ENCODE peak calls at places on chromosome 7, in seven cellular contexts. One of them, this sample, is unnamed. For H3K36me3 and H3K27me3, the result is how much of the 10 kb centered on the place peaks cover.

GRCh38 chr7:123844712-123845219 is at the start of gene HYAL4:
- DNase-seq in heart right ventricle: no peak
- DNase-seq in ovary: no peak
- DNase-seq in heart left ventricle: no peak
- DNase-seq in testis: no peak
- DNase-seq in DND-41: no peak
- DNase-seq in neural progenitor cell: no peak
- DNase-seq in this sample: no peak

GRCh38 chr7:1418505-1419309 is 40.6 kb downstream of the MICALL2 start:
- DNase-seq in neural progenitor cell: peak
- DNase-seq in DND-41: no peak
- DNase-seq in testis: peak
- DNase-seq in heart left ventricle: no peak
- DNase-seq in heart right ventricle: no peak
- DNase-seq in ovary: no peak
- DNase-seq in this sample: no peak

GRCh38 chr7:136976504-136977251 is 108.2 kb downstream of the CHRM2 start:
- DNase-seq in DND-41: no peak
- DNase-seq in heart right ventricle: no peak
- DNase-seq in neural progenitor cell: no peak
- DNase-seq in testis: no peak
- DNase-seq in heart left ventricle: no peak
- DNase-seq in ovary: no peak
- DNase-seq in this sample: no peak

GRCh38 chr7:111089822-111090426 is 1.0 kb upstream of the LRRN3 start:
- DNase-seq in heart right ventricle: no peak
- DNase-seq in ovary: no peak
- DNase-seq in testis: no peak
- DNase-seq in heart left ventricle: no peak
- DNase-seq in neural progenitor cell: peak
- DNase-seq in DND-41: no peak
- DNase-seq in this sample: no peak

GRCh38 chr7:134114992-134115391 is 12.1 kb upstream of the LRGUK start:
- DNase-seq in heart right ventricle: no peak
- DNase-seq in testis: no peak
- DNase-seq in neural progenitor cell: no peak
- DNase-seq in DND-41: no peak
- DNase-seq in ovary: no peak
- DNase-seq in heart left ventricle: no peak
- DNase-seq in this sample: no peak

GRCh38 chr7:82704121-82704520 is 260.5 kb upstream of the CACNA2D1 start:
- DNase-seq in testis: no peak
- DNase-seq in ovary: no peak
- DNase-seq in DND-41: no peak
- DNase-seq in heart right ventricle: no peak
- DNase-seq in neural progenitor cell: no peak
- DNase-seq in heart left ventricle: no peak
- DNase-seq in this sample: no peak

GRCh38 chr7:3070908-3071307 is 27.2 kb upstream of the CARD11 start:
- DNase-seq in testis: no peak
- DNase-seq in ovary: no peak
- DNase-seq in heart right ventricle: no peak
- DNase-seq in heart left ventricle: no peak
- DNase-seq in neural progenitor cell: no peak
- DNase-seq in DND-41: no peak
- DNase-seq in this sample: no peak

GRCh38 chr7:134826105-134826504 is 46.7 kb downstream of the CALD1 start:
- DNase-seq in ovary: no peak
- DNase-seq in testis: no peak
- DNase-seq in heart left ventricle: peak
- DNase-seq in DND-41: no peak
- DNase-seq in neural progenitor cell: no peak
- DNase-seq in heart right ventricle: peak
- DNase-seq in this sample: no peak

GRCh38 chr7:67725437-67725836 is 728.8 kb downstream of the TYW1 start:
- DNase-seq in heart left ventricle: no peak
- DNase-seq in heart right ventricle: no peak
- DNase-seq in neural progenitor cell: no peak
- DNase-seq in DND-41: no peak
- DNase-seq in ovary: peak
- DNase-seq in testis: peak
- DNase-seq in this sample: no peak

GRCh38 chr7:27723086-27723485 is 16.9 kb upstream of the TAX1BP1 start:
- DNase-seq in DND-41: no peak
- DNase-seq in neural progenitor cell: no peak
- DNase-seq in testis: no peak
- DNase-seq in heart right ventricle: no peak
- DNase-seq in heart left ventricle: no peak
- DNase-seq in ovary: no peak
- DNase-seq in this sample: no peak

GRCh38 chr7:2986561-2986960 is 57.1 kb downstream of the CARD11 start:
- DNase-seq in neural progenitor cell: no peak
- DNase-seq in heart right ventricle: no peak
- DNase-seq in testis: no peak
- DNase-seq in DND-41: no peak
- DNase-seq in ovary: no peak
- DNase-seq in heart left ventricle: no peak
- DNase-seq in this sample: no peak

GRCh38 chr7:39720586-39720985 is 97.2 kb downstream of the RALA start:
- DNase-seq in DND-41: no peak
- DNase-seq in heart right ventricle: no peak
- DNase-seq in neural progenitor cell: no peak
- DNase-seq in ovary: no peak
- DNase-seq in testis: no peak
- DNase-seq in heart left ventricle: no peak
- DNase-seq in this sample: no peak

GRCh38 chr7:88200793-88201192 is 19.0 kb downstream of the SRI start:
- DNase-seq in ovary: no peak
- DNase-seq in heart right ventricle: no peak
- DNase-seq in DND-41: no peak
- DNase-seq in neural progenitor cell: peak
- DNase-seq in testis: no peak
- DNase-seq in heart left ventricle: no peak
- DNase-seq in this sample: no peak

GRCh38 chr7:54542920-54543539 is 855 bp downstream of the VSTM2A start:
- DNase-seq in heart left ventricle: no peak
- DNase-seq in heart right ventricle: no peak
- DNase-seq in testis: peak
- DNase-seq in ovary: no peak
- DNase-seq in neural progenitor cell: peak
- DNase-seq in DND-41: no peak
- DNase-seq in this sample: no peak

GRCh38 chr7:77293046-77293445 is 93.4 kb upstream of the FGL2 start:
- DNase-seq in heart right ventricle: no peak
- DNase-seq in heart left ventricle: no peak
- DNase-seq in DND-41: no peak
- DNase-seq in ovary: no peak
- DNase-seq in neural progenitor cell: no peak
- DNase-seq in testis: no peak
- DNase-seq in this sample: no peak

GRCh38 chr7:67553378-67553777 is 556.7 kb downstream of the TYW1 start:
- DNase-seq in DND-41: no peak
- DNase-seq in heart left ventricle: no peak
- DNase-seq in heart right ventricle: no peak
- DNase-seq in ovary: no peak
- DNase-seq in testis: no peak
- DNase-seq in neural progenitor cell: no peak
- DNase-seq in this sample: no peak

GRCh38 chr7:32043688-32044087 is 26.5 kb downstream of the PDE1C start:
- DNase-seq in heart left ventricle: no peak
- DNase-seq in heart right ventricle: no peak
- DNase-seq in DND-41: no peak
- DNase-seq in ovary: no peak
- DNase-seq in neural progenitor cell: no peak
- DNase-seq in testis: no peak
- DNase-seq in this sample: no peak

GRCh38 chr7:117630501-117630900 is 150.7 kb downstream of the CFTR start:
- DNase-seq in heart left ventricle: no peak
- DNase-seq in DND-41: peak
- DNase-seq in heart right ventricle: no peak
- DNase-seq in ovary: no peak
- DNase-seq in testis: no peak
- DNase-seq in neural progenitor cell: no peak
- DNase-seq in this sample: peak

DNA sequence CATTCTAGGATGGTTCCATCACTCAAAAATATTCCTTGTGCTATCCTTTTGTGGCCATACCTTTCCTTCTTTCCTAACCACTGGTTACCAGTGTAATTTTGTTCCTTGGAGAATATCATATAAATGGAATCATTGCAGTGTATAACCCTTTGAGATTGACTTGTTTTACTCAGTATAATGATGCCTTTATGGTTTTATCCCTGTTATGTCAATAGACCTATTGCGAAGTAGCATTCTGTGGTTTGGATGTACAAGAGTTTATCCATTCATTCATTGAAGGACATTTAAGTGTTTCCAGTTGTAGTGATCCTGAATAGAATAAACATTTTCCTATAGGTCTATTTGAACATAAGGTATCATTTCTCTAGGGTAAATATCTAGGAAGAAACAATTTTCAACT is 54.2 kb downstream of the RBM33 start:
- DNase-seq in ovary: no peak
- DNase-seq in testis: no peak
- DNase-seq in DND-41: no peak
- DNase-seq in heart right ventricle: no peak
- DNase-seq in neural progenitor cell: no peak
- DNase-seq in heart left ventricle: no peak
- DNase-seq in this sample: no peak
- H3K36me3 ChIP-seq in ovary: under half
- H3K36me3 ChIP-seq in testis: under half
- H3K36me3 ChIP-seq in DND-41: half or more
- H3K36me3 ChIP-seq in heart right ventricle: under half
- H3K36me3 ChIP-seq in neural progenitor cell: under half
- H3K36me3 ChIP-seq in heart left ventricle: under half
- H3K36me3 ChIP-seq in this sample: under half

DNA sequence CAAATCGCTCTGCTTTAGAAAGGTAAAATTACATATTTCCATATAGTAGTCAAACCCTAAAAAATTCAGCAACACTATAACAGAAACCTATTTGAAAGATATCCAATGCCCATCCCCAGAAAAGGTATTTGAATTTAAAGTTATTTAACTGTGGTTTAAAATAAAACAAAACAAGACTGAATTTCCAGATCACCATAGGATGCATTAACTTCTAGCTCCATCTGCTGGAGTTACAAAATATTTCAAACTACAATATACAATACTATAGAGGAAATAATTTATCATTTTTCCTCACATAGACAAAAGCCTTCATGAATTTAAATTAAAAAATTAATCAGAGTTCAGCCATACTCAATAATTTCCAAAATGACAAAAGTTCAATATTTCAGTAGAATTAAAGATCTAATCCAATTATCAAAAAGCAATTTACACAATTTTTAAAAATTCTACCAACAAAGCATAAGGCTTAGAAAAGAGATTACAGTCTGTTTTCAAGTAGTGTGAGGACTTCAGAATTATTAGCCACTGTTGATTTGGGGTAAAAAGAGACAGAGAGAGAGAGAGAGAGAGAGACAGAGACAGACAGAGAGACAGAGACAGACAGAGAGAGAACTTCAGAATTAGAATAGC is 75.9 kb downstream of the LMBR1 start:
- DNase-seq in neural progenitor cell: peak
- DNase-seq in testis: no peak
- DNase-seq in ovary: no peak
- DNase-seq in heart right ventricle: no peak
- DNase-seq in heart left ventricle: no peak
- DNase-seq in DND-41: no peak
- DNase-seq in this sample: no peak
- TF ChIP-seq CTCF in neural progenitor cell: peak
- TF ChIP-seq CTCF in testis: no peak
- TF ChIP-seq CTCF in ovary: no peak
- TF ChIP-seq CTCF in heart right ventricle: no peak
- TF ChIP-seq CTCF in heart left ventricle: peak
- TF ChIP-seq CTCF in DND-41: peak
- TF ChIP-seq CTCF in this sample: peak

GRCh38 chr7:104397442-104397841 is 69.0 kb downstream of the LHFPL3 start:
- DNase-seq in heart right ventricle: no peak
- DNase-seq in ovary: no peak
- DNase-seq in neural progenitor cell: no peak
- DNase-seq in DND-41: no peak
- DNase-seq in testis: no peak
- DNase-seq in heart left ventricle: no peak
- DNase-seq in this sample: no peak
- H3K27me3 ChIP-seq in heart right ventricle: under half
- H3K27me3 ChIP-seq in ovary: under half
- H3K27me3 ChIP-seq in neural progenitor cell: under half
- H3K27me3 ChIP-seq in DND-41: under half
- H3K27me3 ChIP-seq in testis: under half
- H3K27me3 ChIP-seq in heart left ventricle: under half
- H3K27me3 ChIP-seq in this sample: under half

GRCh38 chr7:12369700-12370099 is 34.0 kb downstream of the VWDE start:
- DNase-seq in neural progenitor cell: no peak
- DNase-seq in heart left ventricle: no peak
- DNase-seq in heart right ventricle: peak
- DNase-seq in testis: no peak
- DNase-seq in DND-41: no peak
- DNase-seq in ovary: no peak
- DNase-seq in this sample: no peak

GRCh38 chr7:12370249-12370648 is 33.4 kb downstream of the VWDE start:
- DNase-seq in testis: no peak
- DNase-seq in DND-41: no peak
- DNase-seq in ovary: no peak
- DNase-seq in heart right ventricle: no peak
- DNase-seq in neural progenitor cell: no peak
- DNase-seq in heart left ventricle: no peak
- DNase-seq in this sample: no peak

GRCh38 chr7:12373580-12374263 is 29.9 kb downstream of the VWDE start:
- DNase-seq in heart right ventricle: no peak
- DNase-seq in DND-41: no peak
- DNase-seq in heart left ventricle: no peak
- DNase-seq in ovary: no peak
- DNase-seq in neural progenitor cell: no peak
- DNase-seq in testis: no peak
- DNase-seq in this sample: no peak

DNA sequence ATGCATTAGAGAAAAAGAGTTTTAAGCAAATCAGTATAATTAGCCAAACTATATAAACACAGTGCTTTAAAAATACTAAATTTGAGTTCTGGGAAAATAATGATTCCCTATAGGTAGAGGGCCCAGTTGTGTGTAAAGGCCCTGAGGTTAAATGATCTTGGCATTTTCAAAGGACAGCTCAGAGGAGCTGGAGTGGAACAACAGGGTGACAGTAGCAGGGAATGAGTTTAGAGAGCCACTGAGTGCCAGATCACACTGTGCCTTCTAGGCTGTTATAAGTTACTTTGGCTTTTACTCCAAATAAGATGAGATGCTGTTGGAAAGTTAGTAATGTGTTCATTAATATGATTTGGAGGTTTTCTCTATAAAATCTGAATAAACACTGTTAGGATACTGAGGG is 34.6 kb downstream of the VWDE start:
- DNase-seq in testis: no peak
- DNase-seq in heart right ventricle: no peak
- DNase-seq in ovary: no peak
- DNase-seq in heart left ventricle: no peak
- DNase-seq in DND-41: no peak
- DNase-seq in neural progenitor cell: peak
- DNase-seq in this sample: no peak
- H3K36me3 ChIP-seq in testis: under half
- H3K36me3 ChIP-seq in heart right ventricle: under half
- H3K36me3 ChIP-seq in ovary: under half
- H3K36me3 ChIP-seq in heart left ventricle: under half
- H3K36me3 ChIP-seq in DND-41: under half
- H3K36me3 ChIP-seq in neural progenitor cell: under half
- H3K36me3 ChIP-seq in this sample: under half

This sample was measured in GM06990.